ENCODE peak calls at places on chromosomes 3 and 15, in nine cellular contexts. One of them, this sample, is unnamed.

GRCh38 chr15:44427756-44428724 is 611 bp downstream of the CTDSPL2 start:
- DNase-seq in germinal center: peak; percentile 15
- DNase-seq in stimulated activated CD8-positive, alpha-beta memory T cell treated with anti-CD3 and anti-CD28 coated beads, Interleukin-15, amount 100 ng/mL, for 4 hours: no peak
- DNase-seq in stimulated activated naive B cell treated with anti-CD40 and anti-IgM and Interleukin-4, amounts not matched to agents 10 μg/mL and 1 μg/mL and 100 μg/mL, for 72 hours: no peak
- DNase-seq in astrocyte of the hippocampus: peak; percentile 23
- DNase-seq in NCI-H345: peak; percentile 63
- DNase-seq in NCI-H524: peak; percentile 85
- DNase-seq in AG10803: peak; percentile 7
- DNase-seq in activated T-cell treated with anti-CD3 and anti-CD28 coated beads for 24 hours: no peak
- DNase-seq in this sample: no peak

GRCh38 chr3:90015688-90016356 is 908.4 kb downstream of the EPHA3 start:
- DNase-seq in germinal center: no peak
- DNase-seq in AG10803: peak; percentile 18
- DNase-seq in astrocyte of the hippocampus: peak; percentile 47
- DNase-seq in stimulated activated CD8-positive, alpha-beta memory T cell treated with anti-CD3 and anti-CD28 coated beads, Interleukin-15, amount 100 ng/mL, for 4 hours: no peak
- DNase-seq in NCI-H524: peak; percentile 48
- DNase-seq in NCI-H345: no peak
- DNase-seq in stimulated activated naive B cell treated with anti-CD40 and anti-IgM and Interleukin-4, amounts not matched to agents 10 μg/mL and 1 μg/mL and 100 μg/mL, for 72 hours: no peak
- DNase-seq in activated T-cell treated with anti-CD3 and anti-CD28 coated beads for 24 hours: no peak
- DNase-seq in this sample: no peak

GRCh38 chr3:109131276-109131675 is 5.2 kb upstream of the C3orf85 start:
- DNase-seq in germinal center: no peak
- DNase-seq in AG10803: no peak
- DNase-seq in stimulated activated CD8-positive, alpha-beta memory T cell treated with anti-CD3 and anti-CD28 coated beads, Interleukin-15, amount 100 ng/mL, for 4 hours: no peak
- DNase-seq in activated T-cell treated with anti-CD3 and anti-CD28 coated beads for 24 hours: no peak
- DNase-seq in NCI-H345: no peak
- DNase-seq in NCI-H524: peak; percentile 86
- DNase-seq in stimulated activated naive B cell treated with anti-CD40 and anti-IgM and Interleukin-4, amounts not matched to agents 10 μg/mL and 1 μg/mL and 100 μg/mL, for 72 hours: no peak
- DNase-seq in astrocyte of the hippocampus: peak; percentile 20
- DNase-seq in this sample: no peak

GRCh38 chr3:50876947-50877346 is 202.2 kb downstream of the DOCK3 start:
- DNase-seq in germinal center: no peak
- DNase-seq in NCI-H524: peak; percentile 7
- DNase-seq in stimulated activated naive B cell treated with anti-CD40 and anti-IgM and Interleukin-4, amounts not matched to agents 10 μg/mL and 1 μg/mL and 100 μg/mL, for 72 hours: no peak
- DNase-seq in stimulated activated CD8-positive, alpha-beta memory T cell treated with anti-CD3 and anti-CD28 coated beads, Interleukin-15, amount 100 ng/mL, for 4 hours: no peak
- DNase-seq in AG10803: peak; percentile 35
- DNase-seq in NCI-H345: no peak
- DNase-seq in astrocyte of the hippocampus: peak; percentile 58
- DNase-seq in activated T-cell treated with anti-CD3 and anti-CD28 coated beads for 24 hours: no peak
- DNase-seq in this sample: no peak

GRCh38 chr3:111336511-111336910 is 205.5 kb upstream of the CD96 start:
- DNase-seq in NCI-H524: no peak
- DNase-seq in stimulated activated CD8-positive, alpha-beta memory T cell treated with anti-CD3 and anti-CD28 coated beads, Interleukin-15, amount 100 ng/mL, for 4 hours: no peak
- DNase-seq in stimulated activated naive B cell treated with anti-CD40 and anti-IgM and Interleukin-4, amounts not matched to agents 10 μg/mL and 1 μg/mL and 100 μg/mL, for 72 hours: no peak
- DNase-seq in activated T-cell treated with anti-CD3 and anti-CD28 coated beads for 24 hours: no peak
- DNase-seq in NCI-H345: no peak
- DNase-seq in AG10803: no peak
- DNase-seq in astrocyte of the hippocampus: peak; percentile 11
- DNase-seq in germinal center: no peak
- DNase-seq in this sample: no peak

GRCh38 chr3:76728411-76728810 is 311.5 kb upstream of the ROBO2 start:
- DNase-seq in stimulated activated naive B cell treated with anti-CD40 and anti-IgM and Interleukin-4, amounts not matched to agents 10 μg/mL and 1 μg/mL and 100 μg/mL, for 72 hours: no peak
- DNase-seq in activated T-cell treated with anti-CD3 and anti-CD28 coated beads for 24 hours: no peak
- DNase-seq in germinal center: no peak
- DNase-seq in AG10803: no peak
- DNase-seq in NCI-H524: no peak
- DNase-seq in NCI-H345: no peak
- DNase-seq in astrocyte of the hippocampus: no peak
- DNase-seq in stimulated activated CD8-positive, alpha-beta memory T cell treated with anti-CD3 and anti-CD28 coated beads, Interleukin-15, amount 100 ng/mL, for 4 hours: no peak
- DNase-seq in this sample: no peak

GRCh38 chr3:150555859-150556436 is 9.4 kb downstream of the EIF2A start:
- DNase-seq in astrocyte of the hippocampus: no peak
- DNase-seq in NCI-H524: no peak
- DNase-seq in germinal center: no peak
- DNase-seq in stimulated activated naive B cell treated with anti-CD40 and anti-IgM and Interleukin-4, amounts not matched to agents 10 μg/mL and 1 μg/mL and 100 μg/mL, for 72 hours: no peak
- DNase-seq in stimulated activated CD8-positive, alpha-beta memory T cell treated with anti-CD3 and anti-CD28 coated beads, Interleukin-15, amount 100 ng/mL, for 4 hours: no peak
- DNase-seq in activated T-cell treated with anti-CD3 and anti-CD28 coated beads for 24 hours: no peak
- DNase-seq in NCI-H345: no peak
- DNase-seq in AG10803: no peak
- DNase-seq in this sample: no peak

GRCh38 chr3:42654331-42655201 is 1.1 kb downstream of the ZBTB47 start:
- DNase-seq in activated T-cell treated with anti-CD3 and anti-CD28 coated beads for 24 hours: no peak
- DNase-seq in astrocyte of the hippocampus: peak; percentile 88
- DNase-seq in germinal center: peak; percentile 31
- DNase-seq in stimulated activated CD8-positive, alpha-beta memory T cell treated with anti-CD3 and anti-CD28 coated beads, Interleukin-15, amount 100 ng/mL, for 4 hours: no peak
- DNase-seq in AG10803: peak; percentile 59
- DNase-seq in NCI-H524: peak; percentile 51
- DNase-seq in stimulated activated naive B cell treated with anti-CD40 and anti-IgM and Interleukin-4, amounts not matched to agents 10 μg/mL and 1 μg/mL and 100 μg/mL, for 72 hours: no peak
- DNase-seq in NCI-H345: peak; percentile 38
- DNase-seq in this sample: no peak

GRCh38 chr15:34011476-34011875 is 27.5 kb downstream of the AVEN start:
- DNase-seq in stimulated activated CD8-positive, alpha-beta memory T cell treated with anti-CD3 and anti-CD28 coated beads, Interleukin-15, amount 100 ng/mL, for 4 hours: no peak
- DNase-seq in AG10803: no peak
- DNase-seq in germinal center: no peak
- DNase-seq in NCI-H524: no peak
- DNase-seq in NCI-H345: no peak
- DNase-seq in astrocyte of the hippocampus: no peak
- DNase-seq in activated T-cell treated with anti-CD3 and anti-CD28 coated beads for 24 hours: no peak
- DNase-seq in stimulated activated naive B cell treated with anti-CD40 and anti-IgM and Interleukin-4, amounts not matched to agents 10 μg/mL and 1 μg/mL and 100 μg/mL, for 72 hours: no peak
- DNase-seq in this sample: no peak

GRCh38 chr15:77037475-77038209 is 33.3 kb downstream of the TSPAN3 start:
- DNase-seq in germinal center: peak; percentile 1
- DNase-seq in activated T-cell treated with anti-CD3 and anti-CD28 coated beads for 24 hours: no peak
- DNase-seq in stimulated activated naive B cell treated with anti-CD40 and anti-IgM and Interleukin-4, amounts not matched to agents 10 μg/mL and 1 μg/mL and 100 μg/mL, for 72 hours: no peak
- DNase-seq in stimulated activated CD8-positive, alpha-beta memory T cell treated with anti-CD3 and anti-CD28 coated beads, Interleukin-15, amount 100 ng/mL, for 4 hours: no peak
- DNase-seq in NCI-H345: no peak
- DNase-seq in astrocyte of the hippocampus: no peak
- DNase-seq in NCI-H524: no peak
- DNase-seq in AG10803: no peak
- DNase-seq in this sample: no peak

GRCh38 chr15:68488966-68489365 is 57.0 kb upstream of the ITGA11 start:
- DNase-seq in NCI-H345: no peak
- DNase-seq in stimulated activated naive B cell treated with anti-CD40 and anti-IgM and Interleukin-4, amounts not matched to agents 10 μg/mL and 1 μg/mL and 100 μg/mL, for 72 hours: no peak
- DNase-seq in germinal center: no peak
- DNase-seq in activated T-cell treated with anti-CD3 and anti-CD28 coated beads for 24 hours: no peak
- DNase-seq in NCI-H524: no peak
- DNase-seq in stimulated activated CD8-positive, alpha-beta memory T cell treated with anti-CD3 and anti-CD28 coated beads, Interleukin-15, amount 100 ng/mL, for 4 hours: no peak
- DNase-seq in AG10803: peak; percentile 77
- DNase-seq in astrocyte of the hippocampus: peak; percentile 57
- DNase-seq in this sample: no peak

GRCh38 chr3:107938128-107938527 is 152.7 kb downstream of the CD47 start:
- DNase-seq in astrocyte of the hippocampus: peak; percentile 70
- DNase-seq in AG10803: peak; percentile 89
- DNase-seq in activated T-cell treated with anti-CD3 and anti-CD28 coated beads for 24 hours: no peak
- DNase-seq in stimulated activated CD8-positive, alpha-beta memory T cell treated with anti-CD3 and anti-CD28 coated beads, Interleukin-15, amount 100 ng/mL, for 4 hours: no peak
- DNase-seq in stimulated activated naive B cell treated with anti-CD40 and anti-IgM and Interleukin-4, amounts not matched to agents 10 μg/mL and 1 μg/mL and 100 μg/mL, for 72 hours: no peak
- DNase-seq in NCI-H524: peak; percentile 70
- DNase-seq in germinal center: no peak
- DNase-seq in NCI-H345: no peak
- DNase-seq in this sample: peak; percentile 11

GRCh38 chr3:127831723-127832172 is 9.4 kb upstream of the MGLL start:
- DNase-seq in activated T-cell treated with anti-CD3 and anti-CD28 coated beads for 24 hours: no peak
- DNase-seq in germinal center: peak; percentile 63
- DNase-seq in stimulated activated CD8-positive, alpha-beta memory T cell treated with anti-CD3 and anti-CD28 coated beads, Interleukin-15, amount 100 ng/mL, for 4 hours: no peak
- DNase-seq in NCI-H524: peak; percentile 52
- DNase-seq in astrocyte of the hippocampus: no peak
- DNase-seq in stimulated activated naive B cell treated with anti-CD40 and anti-IgM and Interleukin-4, amounts not matched to agents 10 μg/mL and 1 μg/mL and 100 μg/mL, for 72 hours: no peak
- DNase-seq in AG10803: peak; percentile 49
- DNase-seq in NCI-H345: no peak
- DNase-seq in this sample: peak; percentile 7

GRCh38 chr3:152301745-152302181 is 33.0 kb downstream of the MBNL1 start:
- DNase-seq in stimulated activated CD8-positive, alpha-beta memory T cell treated with anti-CD3 and anti-CD28 coated beads, Interleukin-15, amount 100 ng/mL, for 4 hours: no peak
- DNase-seq in NCI-H345: no peak
- DNase-seq in AG10803: peak; percentile 63
- DNase-seq in germinal center: no peak
- DNase-seq in stimulated activated naive B cell treated with anti-CD40 and anti-IgM and Interleukin-4, amounts not matched to agents 10 μg/mL and 1 μg/mL and 100 μg/mL, for 72 hours: no peak
- DNase-seq in activated T-cell treated with anti-CD3 and anti-CD28 coated beads for 24 hours: no peak
- DNase-seq in astrocyte of the hippocampus: no peak
- DNase-seq in NCI-H524: peak; percentile 82
- DNase-seq in this sample: no peak